ENCODE peak calls at places on chromosome 2, in six cellular contexts. E, U, R, F, C and A are unnamed samples.

GRCh38 chr2:220499281-220499680 is 871.9 kb downstream of the SLC4A3 start:
- DNase-seq in U (no peak), E (peak; percentile 33), R (peak; percentile 85), F (peak; percentile 39), C (peak; percentile 26), A (peak; percentile 16)

GRCh38 chr2:233980955-233981555 is 63.9 kb downstream of the TRPM8 start:
- DNase-seq in E (no peak), F (no peak), R (no peak), C (no peak), U (no peak), A (peak; percentile 23)

GRCh38 chr2:196899976-196900375 is 26.5 kb downstream of the PGAP1 start:
- DNase-seq in E (no peak), C (no peak), F (no peak), U (no peak), R (no peak), A (no peak)

GRCh38 chr2:133235959-133236358 is 332.3 kb downstream of the NCKAP5 start:
- DNase-seq in C (no peak), U (no peak), R (no peak), F (no peak), E (no peak), A (no peak)

GRCh38 chr2:121491566-121491965 is 39.1 kb upstream of the RNU4ATAC start:
- DNase-seq in F (no peak), R (no peak), C (no peak), E (no peak), U (no peak), A (no peak)

GRCh38 chr2:182057002-182057401 is 71.3 kb downstream of the PPP1R1C start:
- DNase-seq in E (no peak), F (no peak), R (no peak), C (no peak), U (no peak), A (no peak)

GRCh38 chr2:28435796-28436425 is 43.3 kb downstream of the FOSL2 start:
- DNase-seq in F (peak; percentile 73), R (no peak), U (no peak), C (no peak), E (no peak), A (no peak)

GRCh38 chr2:56025469-56026193 is 102.0 kb upstream of the EFEMP1 start:
- DNase-seq in F (no peak), E (no peak), U (no peak), C (no peak), R (no peak), A (no peak)

GRCh38 chr2:199771948-199772692 is 78.9 kb downstream of the FTCDNL1 start:
- DNase-seq in E (no peak), R (peak; percentile 39), U (no peak), C (no peak), F (no peak), A (no peak)

GRCh38 chr2:229601396-229601795 is 113.0 kb downstream of the DNER start:
- DNase-seq in C (no peak), R (no peak), U (no peak), E (no peak), F (no peak), A (no peak)

GRCh38 chr2:194566907-194567660 is 1089.9 kb upstream of the SLC39A10 start:
- DNase-seq in R (no peak), E (no peak), U (no peak), F (no peak), C (no peak), A (no peak)

GRCh38 chr2:71277536-71278103 is 50.7 kb upstream of the PAIP2B start:
- DNase-seq in U (no peak), C (no peak), R (no peak), E (peak; percentile 80), F (peak; percentile 62), A (no peak)

GRCh38 chr2:215736653-215737290 is 276.6 kb downstream of the MREG start:
- DNase-seq in U (no peak), E (no peak), F (peak; percentile 76), C (no peak), R (no peak), A (no peak)

GRCh38 chr2:171963198-171963597 is 36.6 kb upstream of the METAP1D start:
- DNase-seq in R (no peak), E (no peak), F (no peak), U (no peak), C (no peak), A (no peak)

GRCh38 chr2:118013221-118013723 is 598 bp downstream of the CCDC93 start:
- DNase-seq in R (no peak), U (peak; percentile 56), E (peak; percentile 60), F (no peak), C (peak; percentile 55), A (peak; percentile 23)

GRCh38 chr2:122029456-122029855 is 274.0 kb downstream of the TSN start:
- DNase-seq in C (no peak), E (no peak), F (no peak), U (no peak), R (no peak), A (peak; percentile 64)

GRCh38 chr2:72127401-72128058 is 20.1 kb downstream of the CYP26B1 start:
- DNase-seq in F (no peak), E (no peak), C (no peak), U (peak; percentile 41), R (no peak), A (peak; percentile 84)

GRCh38 chr2:19649785-19650380 is 251.9 kb downstream of the TTC32 start:
- DNase-seq in E (peak; percentile 81), C (no peak), U (no peak), F (peak; percentile 73), R (peak; percentile 91), A (peak; percentile 67)

GRCh38 chr2:120343100-120343432 is 2.9 kb upstream of the INHBB start:
- DNase-seq in F (no peak), R (no peak), E (no peak), C (no peak), U (no peak), A (no peak)

GRCh38 chr2:195626507-195626906 is 30.5 kb upstream of the SLC39A10 start:
- DNase-seq in R (no peak), C (no peak), E (no peak), F (no peak), U (no peak), A (no peak)

GRCh38 chr2:48233005-48233404 is 296.9 kb upstream of the STON1 start:
- DNase-seq in E (no peak), U (no peak), F (no peak), R (no peak), C (no peak), A (no peak)

GRCh38 chr2:171487803-171488259 is 34.4 kb upstream of the CYBRD1 start:
- DNase-seq in E (no peak), F (no peak), U (no peak), R (no peak), C (peak; percentile 20), A (no peak)

GRCh38 chr2:100945433-100945740 is 56.7 kb upstream of the RPL31 start:
- DNase-seq in F (no peak), E (no peak), C (no peak), R (no peak), U (no peak), A (no peak)

GRCh38 chr2:224492531-224492930 is 90.6 kb upstream of the FAM124B start:
- DNase-seq in F (no peak), C (no peak), R (no peak), U (no peak), E (no peak), A (no peak)

GRCh38 chr2:141529674-141530073 is 601.1 kb downstream of the LRP1B start:
- DNase-seq in E (no peak), C (no peak), U (no peak), F (no peak), R (no peak), A (no peak)

GRCh38 chr2:112121682-112122254 is 16.4 kb upstream of the FBLN7 start:
- DNase-seq in C (no peak), F (peak; percentile 47), E (no peak), R (no peak), U (no peak), A (no peak)

GRCh38 chr2:216849987-216850386 is 9.9 kb downstream of the TNP1 start:
- DNase-seq in U (no peak), C (no peak), E (peak; percentile 81), R (no peak), F (no peak), A (peak; percentile 89)

GRCh38 chr2:163011035-163011434 is 172.5 kb upstream of the KCNH7 start:
- DNase-seq in U (no peak), E (no peak), C (no peak), F (no peak), R (no peak), A (no peak)

GRCh38 chr2:164898475-164898874 is 56.9 kb downstream of the SLC38A11 start:
- DNase-seq in F (peak; percentile 81), C (no peak), E (no peak), R (no peak), U (no peak), A (no peak)

GRCh38 chr2:98825043-98825350 is 94.1 kb upstream of the MGAT4A start:
- DNase-seq in C (no peak), E (no peak), R (peak; percentile 90), U (no peak), F (no peak), A (peak; percentile 70)

GRCh38 chr2:98821629-98822135 is 90.8 kb upstream of the MGAT4A start:
- DNase-seq in C (no peak), U (no peak), R (peak; percentile 77), F (no peak), E (no peak), A (peak; percentile 81)

GRCh38 chr2:98824256-98825042 is 93.5 kb upstream of the MGAT4A start:
- DNase-seq in R (no peak), C (no peak), U (no peak), F (no peak), E (no peak), A (no peak)

GRCh38 chr2:98823196-98824166 is 92.5 kb upstream of the MGAT4A start:
- DNase-seq in F (no peak), R (peak; percentile 60), C (no peak), E (peak; percentile 48), U (no peak), A (no peak)

GRCh38 chr2:98822301-98823164 is 91.6 kb upstream of the MGAT4A start:
- DNase-seq in E (peak; percentile 81), C (no peak), F (no peak), U (no peak), R (peak; percentile 90), A (peak; percentile 88)
- TF ChIP-seq CTCF in E (peak; percentile 22), C (no peak), F (no peak), U (peak; percentile 20), R (no peak), A (no peak)

GRCh38 chr2:136235451-136236418 is 117.8 kb upstream of the CXCR4 start:
- DNase-seq in E (peak; percentile 43), C (no peak), U (no peak), R (no peak), F (peak; percentile 51), A (no peak)
- TF ChIP-seq POLR2A in E (no peak), C (no peak), U (no peak), R (no peak), F (no peak), A (no peak)

GRCh38 chr2:9950521-9951271 is 797 bp upstream of the GRHL1 start:
- DNase-seq in C (peak; percentile 35), F (no peak), R (peak; percentile 91), U (no peak), E (peak; percentile 55), A (peak; percentile 90)
- H3K4me3 ChIP-seq in C (peak overlapping the region; percentile 58), F (peak overlapping the region; percentile 82), R (peak overlapping the region; percentile 85), U (peak overlapping the region; percentile 68), E (peak overlapping the region; percentile 62), A (peak overlapping the region; percentile 45)

DNA sequence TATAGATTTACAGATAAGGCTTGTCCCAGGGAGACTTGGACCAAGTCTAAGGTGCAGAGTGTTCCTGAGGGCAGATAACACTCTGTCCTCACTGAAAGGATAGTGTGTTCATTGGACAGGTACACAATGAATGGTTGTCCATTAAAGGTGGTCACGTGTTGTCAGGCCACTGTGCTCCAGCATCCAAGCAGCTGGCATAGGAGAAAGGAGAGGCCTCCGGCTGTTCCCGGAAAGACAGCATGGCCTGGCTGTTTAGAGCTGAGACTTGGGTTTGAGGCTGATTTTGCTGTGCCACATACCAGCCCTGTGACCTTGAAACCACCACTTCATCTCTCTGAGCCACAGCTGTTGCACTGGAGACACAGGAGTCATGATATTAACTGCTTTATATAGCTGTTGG is 19.6 kb upstream of the SULT1C3 start:
- DNase-seq in C (no peak), R (no peak), F (no peak), U (no peak), E (no peak), A (no peak)
- TF ChIP-seq CTCF in C (no peak), R (no peak), F (no peak), U (no peak), E (no peak), A (no peak)